ENCODE peak calls at places on chromosomes 16 and 17, in four cellular contexts. T is fibroblast of lung, O is RCC 7860, K is NCI-H1092 treated with DMSO at 0.1 percent for 48 hours. N is an unnamed sample.

GRCh38 chr17:65163990-65164495 is 26.9 kb downstream of the RGS9 start:
- DNase-seq in T (peak), O (peak), K (no peak), N (no peak)

GRCh38 chr17:79124513-79125209 is 50.0 kb downstream of the ENGASE start:
- DNase-seq in T (no peak), O (no peak), K (no peak), N (no peak)

GRCh38 chr17:41442772-41443171 is 2.0 kb upstream of the KRT38 start:
- DNase-seq in T (no peak), O (peak), K (no peak), N (no peak)

GRCh38 chr17:76578376-76578775 is 7.3 kb downstream of the ST6GALNAC2 start:
- DNase-seq in T (peak), O (no peak), K (no peak), N (no peak)

GRCh38 chr17:61411114-61411943 is 11.7 kb downstream of the TBX2 start:
- DNase-seq in T (peak), O (no peak), K (no peak), N (no peak)

GRCh38 chr17:59830007-59830630 is 62.6 kb downstream of the TUBD1 start:
- DNase-seq in T (peak), O (peak), K (no peak), N (no peak)

GRCh38 chr17:20966869-20967268 is 75.9 kb downstream of the USP22 start:
- DNase-seq in T (no peak), O (no peak), K (no peak), N (no peak)

GRCh38 chr17:40615295-40615988 is 32.2 kb downstream of the SMARCE1 start:
- DNase-seq in T (peak), O (peak), K (peak), N (peak)

GRCh38 chr17:15257316-15257925 is 7.7 kb downstream of the PMP22 start:
- DNase-seq in T (peak), O (peak), K (peak), N (peak)

GRCh38 chr17:17666111-17666714 is 15.0 kb upstream of the RAI1 start:
- DNase-seq in T (peak), O (peak), K (no peak), N (no peak)

GRCh38 chr16:4879049-4879448 is 31.8 kb downstream of the UBN1 start:
- DNase-seq in T (no peak), O (no peak), K (no peak), N (no peak)

GRCh38 chr17:2034806-2035548 is 5.0 kb downstream of the DPH1 start:
- DNase-seq in T (peak), O (no peak), K (no peak), N (no peak)